ENCODE peak calls at places on chromosomes 12 and 14, in six cellular contexts. D, N, V, H, Q and L are unnamed samples.

GRCh38 chr12:85580562-85581168 is 255.5 kb downstream of the RASSF9 start:
- DNase-seq in Q (no peak), V (no peak), H (no peak), D (no peak), N (no peak), L (no peak)

GRCh38 chr12:9751204-9752144 is 9.2 kb downstream of the CD69 start:
- DNase-seq in D (peak), Q (peak), V (no peak), H (no peak), N (peak), L (no peak)

GRCh38 chr14:33287204-33287603 is 348.5 kb downstream of the NPAS3 start:
- DNase-seq in V (no peak), Q (no peak), N (no peak), D (no peak), H (no peak), L (no peak)

GRCh38 chr12:11765817-11766794 is 116.6 kb downstream of the ETV6 start:
- DNase-seq in N (no peak), H (no peak), Q (no peak), D (no peak), V (no peak), L (peak)

GRCh38 chr12:124972211-124972610 is 16.7 kb downstream of the DHX37 start:
- DNase-seq in N (no peak), D (no peak), H (no peak), V (no peak), Q (no peak), L (no peak)

GRCh38 chr14:23076785-23077408 is 18.0 kb downstream of the ACIN1 start:
- DNase-seq in H (no peak), N (peak), D (peak), Q (peak), V (no peak), L (no peak)

GRCh38 chr12:49750027-49750977 is 8.9 kb downstream of the TMBIM6 start:
- DNase-seq in D (peak), H (no peak), Q (peak), N (peak), V (no peak), L (peak)

GRCh38 chr12:12877789-12878455 is 13.4 kb upstream of the GPRC5A start:
- DNase-seq in V (no peak), N (no peak), H (no peak), D (no peak), Q (no peak), L (no peak)

GRCh38 chr12:6476496-6476895 is 6.0 kb upstream of the VAMP1 start:
- DNase-seq in Q (no peak), N (no peak), V (no peak), D (no peak), H (no peak), L (no peak)

GRCh38 chr14:31930493-31931225 is 146.4 kb upstream of the ARHGAP5 start:
- DNase-seq in H (no peak), V (no peak), Q (peak), D (no peak), N (no peak), L (no peak)

GRCh38 chr14:74579447-74580274 is 32.4 kb downstream of the LTBP2 start:
- DNase-seq in D (no peak), N (no peak), Q (peak), V (no peak), H (no peak), L (no peak)

GRCh38 chr14:91202234-91202974 is 42.1 kb downstream of the GPR68 start:
- DNase-seq in D (no peak), V (no peak), Q (no peak), H (no peak), N (peak), L (no peak)

GRCh38 chr12:34287437-34287836 is 265.1 kb downstream of the ALG10 start:
- DNase-seq in Q (no peak), D (no peak), V (no peak), N (no peak), H (no peak), L (no peak)

GRCh38 chr12:64080319-64081008 is 141.6 kb downstream of the KICS2 start:
- DNase-seq in N (no peak), D (peak), V (no peak), Q (no peak), H (no peak), L (no peak)

GRCh38 chr12:71746983-71747611 is 7.6 kb upstream of the RAB21 start:
- DNase-seq in Q (peak), H (peak), D (peak), N (peak), V (no peak), L (peak)

GRCh38 chr12:49294804-49295086 is 202 bp upstream of the PRPH start:
- DNase-seq in N (no peak), D (no peak), V (no peak), Q (no peak), H (no peak), L (no peak)

GRCh38 chr12:34398366-34398705 is 376.0 kb downstream of the ALG10 start:
- DNase-seq in V (peak), H (peak), Q (no peak), N (no peak), D (no peak), L (no peak)

GRCh38 chr14:51844482-51844881 is 15.9 kb upstream of the GNG2 start:
- DNase-seq in H (no peak), N (no peak), V (no peak), Q (no peak), D (no peak), L (peak)

GRCh38 chr12:65300679-65301349 is 22.3 kb downstream of the MSRB3 start:
- DNase-seq in D (peak), V (no peak), H (peak), N (peak), Q (peak), L (no peak)

GRCh38 chr12:115456946-115457689 is 773.1 kb upstream of the TBX3 start:
- DNase-seq in D (peak), N (no peak), V (no peak), Q (peak), H (peak), L (no peak)

GRCh38 chr12:107411792-107412535 is 273.6 kb upstream of the PWP1 start:
- DNase-seq in Q (no peak), V (no peak), H (no peak), N (no peak), D (no peak), L (no peak)

GRCh38 chr12:26153421-26154154 is 28.8 kb upstream of the BHLHE41 start:
- DNase-seq in H (no peak), N (no peak), V (no peak), Q (peak), D (no peak), L (no peak)

GRCh38 chr12:73892181-73892580 is 645.5 kb upstream of the ATXN7L3B start:
- DNase-seq in N (no peak), H (no peak), Q (no peak), V (no peak), D (no peak), L (no peak)

GRCh38 chr12:4439736-4440135 is 5.9 kb downstream of the FGF6 start:
- DNase-seq in V (no peak), D (no peak), Q (no peak), N (no peak), H (no peak), L (no peak)

GRCh38 chr12:120140603-120141002 is 24.1 kb upstream of the RAB35 start:
- DNase-seq in Q (no peak), H (no peak), D (no peak), N (no peak), V (no peak), L (no peak)
- TF ChIP-seq CREB1 in Q (no peak), H (no peak), D (no peak), N (no peak), V (no peak), L (no peak)

GRCh38 chr14:93100570-93100969 is 15.2 kb downstream of the ITPK1 start:
- DNase-seq in N (no peak), H (no peak), D (no peak), Q (no peak), V (no peak), L (no peak)
- TF ChIP-seq CREB1 in N (no peak), H (no peak), D (no peak), Q (no peak), V (no peak), L (no peak)

GRCh38 chr14:54590481-54590880 is 23.6 kb downstream of the SAMD4A start:
- DNase-seq in N (no peak), Q (no peak), V (no peak), H (no peak), D (no peak), L (no peak)

GRCh38 chr14:54585214-54585613 is 18.3 kb downstream of the SAMD4A start:
- DNase-seq in V (no peak), H (no peak), N (no peak), D (no peak), Q (no peak), L (no peak)

GRCh38 chr14:54589843-54590242 is 22.9 kb downstream of the SAMD4A start:
- DNase-seq in V (no peak), H (no peak), N (no peak), D (no peak), Q (no peak), L (no peak)

GRCh38 chr14:54591461-54592245 is 24.7 kb downstream of the SAMD4A start:
- DNase-seq in V (no peak), Q (no peak), H (no peak), D (no peak), N (no peak), L (no peak)

GRCh38 chr14:54589076-54589475 is 22.1 kb downstream of the SAMD4A start:
- DNase-seq in N (no peak), V (no peak), H (no peak), D (no peak), Q (no peak), L (no peak)
- TF ChIP-seq CREB1 in N (no peak), V (no peak), H (no peak), D (no peak), Q (no peak), L (no peak)

DNA sequence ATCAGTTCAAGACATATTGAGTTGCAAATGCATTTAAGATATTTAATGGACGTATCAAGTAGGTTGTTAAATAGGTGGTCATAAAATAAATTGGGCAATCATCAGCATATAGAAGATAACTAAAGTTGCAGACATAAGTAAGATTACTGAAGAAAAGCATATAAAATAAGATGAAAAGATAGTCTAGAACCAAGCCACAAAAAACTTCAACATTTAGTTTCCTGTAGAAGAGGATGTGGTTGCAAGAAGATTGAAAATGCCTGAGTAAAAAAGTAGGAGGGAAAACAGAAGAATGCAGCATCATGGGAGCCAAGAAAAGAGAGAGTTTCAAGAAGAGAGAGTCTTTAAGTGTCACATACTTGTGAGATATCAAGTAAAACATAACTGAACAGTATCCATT is 17.6 kb upstream of the SLC16A7 start:
- DNase-seq in Q (no peak), D (no peak), H (no peak), N (no peak), V (no peak), L (no peak)
- TF ChIP-seq CREB1 in Q (no peak), D (no peak), H (no peak), N (no peak), V (no peak), L (no peak)

GRCh38 chr12:108567974-108568652 is 5.7 kb downstream of the ISCU start:
- DNase-seq in H (no peak), V (no peak), Q (no peak), N (no peak), D (no peak), L (peak)
- TF ChIP-seq CREB1 in H (no peak), V (no peak), Q (no peak), N (no peak), D (no peak), L (no peak)

GRCh38 chr14:73463411-73463810 is 5.1 kb upstream of the NUMB start:
- DNase-seq in Q (peak), H (no peak), V (no peak), D (no peak), N (peak), L (no peak)
- TF ChIP-seq CREB1 in Q (no peak), H (no peak), V (no peak), D (no peak), N (no peak), L (peak)

DNA sequence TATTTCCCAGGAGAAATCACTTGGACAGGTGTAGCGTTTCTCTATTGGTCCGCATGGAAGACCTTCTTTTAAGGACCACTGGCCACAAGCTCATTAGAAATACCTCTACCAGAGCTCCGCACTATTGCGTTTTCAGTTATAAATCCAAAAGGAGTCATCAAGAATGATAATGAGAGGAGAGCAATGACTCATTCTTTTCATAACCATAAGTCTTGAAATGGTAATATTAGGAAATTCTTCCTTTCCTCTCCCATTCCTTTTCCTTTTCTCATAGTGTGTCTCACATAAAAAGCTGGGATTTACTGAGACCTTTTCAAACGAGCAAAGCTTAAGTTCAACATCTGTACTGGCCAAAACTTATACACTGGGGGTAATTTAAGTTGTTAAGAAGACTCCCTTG is 215.7 kb downstream of the CPNE8 start:
- DNase-seq in V (no peak), N (no peak), D (no peak), H (no peak), Q (no peak), L (no peak)
- TF ChIP-seq CREB1 in V (no peak), N (no peak), D (no peak), H (no peak), Q (no peak), L (no peak)